ENCODE peak calls at places on chromosomes 1 and 21, in eight cellular contexts. One of them, this sample, is unnamed.

GRCh38 chr1:118563969-118564951 is 379.2 kb upstream of the SPAG17 start:
- DNase-seq in neural progenitor cell: peak; percentile 65
- DNase-seq in PC-3: peak; percentile 10
- DNase-seq in uterus: no peak
- DNase-seq in AG10803: peak; percentile 12
- DNase-seq in brain microvascular endothelial cell: no peak
- DNase-seq in AG04450: no peak
- DNase-seq in left ventricle myocardium inferior: no peak
- DNase-seq in this sample: no peak

GRCh38 chr1:189269011-189269410 is 1208.7 kb downstream of the BRINP3 start:
- DNase-seq in uterus: no peak
- DNase-seq in PC-3: no peak
- DNase-seq in left ventricle myocardium inferior: no peak
- DNase-seq in brain microvascular endothelial cell: no peak
- DNase-seq in neural progenitor cell: peak; percentile 60
- DNase-seq in AG04450: no peak
- DNase-seq in AG10803: peak; percentile 0
- DNase-seq in this sample: peak; percentile 29

GRCh38 chr1:100622506-100622905 is 84.6 kb downstream of the GPR88 start:
- DNase-seq in neural progenitor cell: peak; percentile 31
- DNase-seq in AG04450: no peak
- DNase-seq in PC-3: no peak
- DNase-seq in brain microvascular endothelial cell: no peak
- DNase-seq in AG10803: no peak
- DNase-seq in uterus: no peak
- DNase-seq in left ventricle myocardium inferior: no peak
- DNase-seq in this sample: no peak

GRCh38 chr1:150176593-150176992 is 26.9 kb downstream of the PLEKHO1 start:
- DNase-seq in brain microvascular endothelial cell: no peak
- DNase-seq in AG10803: peak; percentile 56
- DNase-seq in neural progenitor cell: no peak
- DNase-seq in uterus: no peak
- DNase-seq in PC-3: no peak
- DNase-seq in AG04450: no peak
- DNase-seq in left ventricle myocardium inferior: no peak
- DNase-seq in this sample: no peak

GRCh38 chr1:9671377-9672140 is 20.0 kb downstream of the PIK3CD start:
- DNase-seq in neural progenitor cell: no peak
- DNase-seq in left ventricle myocardium inferior: no peak
- DNase-seq in AG10803: peak; percentile 49
- DNase-seq in uterus: no peak
- DNase-seq in AG04450: peak; percentile 68
- DNase-seq in brain microvascular endothelial cell: peak; percentile 45
- DNase-seq in PC-3: peak; percentile 93
- DNase-seq in this sample: no peak

GRCh38 chr1:70459502-70460225 is 48.6 kb downstream of the CTH start:
- DNase-seq in AG10803: peak; percentile 29
- DNase-seq in neural progenitor cell: no peak
- DNase-seq in left ventricle myocardium inferior: no peak
- DNase-seq in brain microvascular endothelial cell: peak; percentile 41
- DNase-seq in PC-3: peak; percentile 40
- DNase-seq in AG04450: no peak
- DNase-seq in uterus: no peak
- DNase-seq in this sample: peak; percentile 39

GRCh38 chr21:26587621-26588260 is 14.7 kb upstream of the CYYR1 start:
- DNase-seq in uterus: peak; percentile 26
- DNase-seq in neural progenitor cell: no peak
- DNase-seq in brain microvascular endothelial cell: peak; percentile 43
- DNase-seq in PC-3: peak; percentile 91
- DNase-seq in left ventricle myocardium inferior: no peak
- DNase-seq in AG04450: no peak
- DNase-seq in AG10803: peak; percentile 76
- DNase-seq in this sample: peak; percentile 77

GRCh38 chr1:2475571-2475970 is 518 bp upstream of the PLCH2 start:
- DNase-seq in left ventricle myocardium inferior: no peak
- DNase-seq in brain microvascular endothelial cell: no peak
- DNase-seq in uterus: no peak
- DNase-seq in AG04450: no peak
- DNase-seq in AG10803: no peak
- DNase-seq in PC-3: no peak
- DNase-seq in neural progenitor cell: no peak
- DNase-seq in this sample: no peak

GRCh38 chr1:145858238-145858936 is 494 bp downstream of the PIAS3 start:
- DNase-seq in brain microvascular endothelial cell: no peak
- DNase-seq in AG04450: no peak
- DNase-seq in uterus: peak; percentile 67
- DNase-seq in PC-3: peak; percentile 47
- DNase-seq in left ventricle myocardium inferior: peak; percentile 54
- DNase-seq in AG10803: peak; percentile 29
- DNase-seq in neural progenitor cell: peak; percentile 89
- DNase-seq in this sample: peak; percentile 40

GRCh38 chr1:210747112-210747511 is 386.8 kb downstream of the KCNH1 start:
- DNase-seq in brain microvascular endothelial cell: no peak
- DNase-seq in neural progenitor cell: no peak
- DNase-seq in uterus: no peak
- DNase-seq in PC-3: no peak
- DNase-seq in AG10803: no peak
- DNase-seq in left ventricle myocardium inferior: no peak
- DNase-seq in AG04450: no peak
- DNase-seq in this sample: no peak

GRCh38 chr1:50305808-50306207 is 117.4 kb downstream of the DMRTA2 start:
- DNase-seq in PC-3: no peak
- DNase-seq in left ventricle myocardium inferior: no peak
- DNase-seq in neural progenitor cell: no peak
- DNase-seq in uterus: no peak
- DNase-seq in brain microvascular endothelial cell: no peak
- DNase-seq in AG04450: no peak
- DNase-seq in AG10803: no peak
- DNase-seq in this sample: no peak

GRCh38 chr1:50873458-50874187 is 86.4 kb downstream of the FAF1 start:
- DNase-seq in PC-3: peak; percentile 89
- DNase-seq in brain microvascular endothelial cell: peak; percentile 74
- DNase-seq in uterus: peak; percentile 20
- DNase-seq in AG04450: peak; percentile 18
- DNase-seq in left ventricle myocardium inferior: peak; percentile 26
- DNase-seq in AG10803: peak; percentile 54
- DNase-seq in neural progenitor cell: peak; percentile 77
- DNase-seq in this sample: peak; percentile 69

GRCh38 chr1:186500804-186501203 is 39.9 kb upstream of the PDC start:
- DNase-seq in neural progenitor cell: no peak
- DNase-seq in left ventricle myocardium inferior: no peak
- DNase-seq in brain microvascular endothelial cell: no peak
- DNase-seq in PC-3: no peak
- DNase-seq in AG10803: no peak
- DNase-seq in AG04450: no peak
- DNase-seq in uterus: no peak
- DNase-seq in this sample: no peak

GRCh38 chr1:26317612-26318337 is at the start of gene CD52:
- DNase-seq in AG10803: no peak
- DNase-seq in uterus: no peak
- DNase-seq in left ventricle myocardium inferior: no peak
- DNase-seq in neural progenitor cell: peak; percentile 63
- DNase-seq in PC-3: no peak
- DNase-seq in brain microvascular endothelial cell: no peak
- DNase-seq in AG04450: no peak
- DNase-seq in this sample: no peak

GRCh38 chr1:184051485-184052193 is at the start of gene TSEN15:
- DNase-seq in neural progenitor cell: peak; percentile 84
- DNase-seq in AG04450: no peak
- DNase-seq in AG10803: peak; percentile 88
- DNase-seq in PC-3: peak; percentile 77
- DNase-seq in left ventricle myocardium inferior: peak; percentile 81
- DNase-seq in uterus: peak; percentile 65
- DNase-seq in brain microvascular endothelial cell: peak; percentile 63
- DNase-seq in this sample: peak; percentile 84

GRCh38 chr1:201113451-201114244 is 1.4 kb upstream of the CACNA1S start:
- DNase-seq in brain microvascular endothelial cell: no peak
- DNase-seq in neural progenitor cell: no peak
- DNase-seq in AG10803: no peak
- DNase-seq in PC-3: no peak
- DNase-seq in uterus: no peak
- DNase-seq in left ventricle myocardium inferior: no peak
- DNase-seq in AG04450: no peak
- DNase-seq in this sample: no peak
- H3K4me3 ChIP-seq in brain microvascular endothelial cell: peak overlapping the region; percentile 63
- H3K4me3 ChIP-seq in neural progenitor cell: no peak overlapping the region
- H3K4me3 ChIP-seq in AG10803: peak overlapping the region; percentile 80
- H3K4me3 ChIP-seq in PC-3: peak overlapping the region; percentile 73
- H3K4me3 ChIP-seq in uterus: no peak overlapping the region
- H3K4me3 ChIP-seq in left ventricle myocardium inferior: peak overlapping the region; percentile 74
- H3K4me3 ChIP-seq in AG04450: peak overlapping the region; percentile 35
- H3K4me3 ChIP-seq in this sample: no peak overlapping the region

GRCh38 chr1:67348586-67349252 is 41.0 kb downstream of the IL12RB2 start:
- DNase-seq in left ventricle myocardium inferior: no peak
- DNase-seq in brain microvascular endothelial cell: no peak
- DNase-seq in AG04450: no peak
- DNase-seq in PC-3: peak; percentile 34
- DNase-seq in AG10803: no peak
- DNase-seq in uterus: no peak
- DNase-seq in neural progenitor cell: no peak
- DNase-seq in this sample: no peak
- H3K4me3 ChIP-seq in left ventricle myocardium inferior: no peak overlapping the region
- H3K4me3 ChIP-seq in brain microvascular endothelial cell: no peak overlapping the region
- H3K4me3 ChIP-seq in AG04450: no peak overlapping the region
- H3K4me3 ChIP-seq in PC-3: no peak overlapping the region
- H3K4me3 ChIP-seq in AG10803: no peak overlapping the region
- H3K4me3 ChIP-seq in uterus: no peak overlapping the region
- H3K4me3 ChIP-seq in neural progenitor cell: no peak overlapping the region
- H3K4me3 ChIP-seq in this sample: no peak overlapping the region

DNA sequence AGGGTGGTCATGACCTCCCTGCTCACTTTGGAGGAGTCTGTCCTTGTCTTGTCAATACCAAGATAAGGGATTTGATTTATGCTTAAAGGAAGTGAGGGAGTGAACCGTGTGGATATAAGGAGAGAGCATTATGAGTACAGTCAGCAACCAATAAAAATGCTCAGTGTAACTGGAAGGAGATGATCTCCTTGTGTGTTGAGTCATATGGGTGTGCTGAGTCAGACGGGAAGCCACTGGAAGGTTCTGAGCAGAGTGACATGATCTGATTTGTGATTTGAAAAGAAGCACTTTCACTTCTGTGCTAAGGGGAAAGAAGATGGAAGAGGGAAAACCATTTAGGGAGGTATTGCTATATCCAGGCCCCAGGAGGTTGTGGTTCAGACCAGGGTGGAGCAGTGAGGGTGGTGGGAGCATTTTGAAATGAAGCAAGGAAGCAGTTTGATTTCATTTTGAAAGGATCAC is 2.5 kb upstream of the BCL10 start:
- DNase-seq in PC-3: peak; percentile 96
- DNase-seq in left ventricle myocardium inferior: no peak
- DNase-seq in AG04450: peak; percentile 78
- DNase-seq in uterus: peak; percentile 63
- DNase-seq in AG10803: peak; percentile 91
- DNase-seq in brain microvascular endothelial cell: peak; percentile 94
- DNase-seq in neural progenitor cell: no peak
- DNase-seq in this sample: peak; percentile 92
- H3K4me3 ChIP-seq in PC-3: peak overlapping the region; percentile 45
- H3K4me3 ChIP-seq in left ventricle myocardium inferior: no peak overlapping the region
- H3K4me3 ChIP-seq in AG04450: peak overlapping the region; percentile 52
- H3K4me3 ChIP-seq in uterus: no peak overlapping the region
- H3K4me3 ChIP-seq in AG10803: peak overlapping the region; percentile 44
- H3K4me3 ChIP-seq in brain microvascular endothelial cell: peak overlapping the region; percentile 35
- H3K4me3 ChIP-seq in neural progenitor cell: no peak overlapping the region
- H3K4me3 ChIP-seq in this sample: peak overlapping the region; percentile 40

GRCh38 chr1:39228263-39228662 is 23.8 kb downstream of the MACF1 start:
- DNase-seq in AG04450: no peak
- DNase-seq in left ventricle myocardium inferior: no peak
- DNase-seq in brain microvascular endothelial cell: no peak
- DNase-seq in uterus: no peak
- DNase-seq in neural progenitor cell: no peak
- DNase-seq in PC-3: no peak
- DNase-seq in AG10803: no peak
- DNase-seq in this sample: no peak

GRCh38 chr1:39229504-39229903 is 25.0 kb downstream of the MACF1 start:
- DNase-seq in uterus: no peak
- DNase-seq in AG10803: no peak
- DNase-seq in neural progenitor cell: no peak
- DNase-seq in AG04450: no peak
- DNase-seq in brain microvascular endothelial cell: no peak
- DNase-seq in PC-3: no peak
- DNase-seq in left ventricle myocardium inferior: no peak
- DNase-seq in this sample: no peak

GRCh38 chr1:39226836-39227235 is 22.3 kb downstream of the MACF1 start:
- DNase-seq in AG04450: no peak
- DNase-seq in AG10803: no peak
- DNase-seq in PC-3: no peak
- DNase-seq in brain microvascular endothelial cell: no peak
- DNase-seq in uterus: no peak
- DNase-seq in left ventricle myocardium inferior: no peak
- DNase-seq in neural progenitor cell: no peak
- DNase-seq in this sample: no peak

GRCh38 chr1:39230261-39231190 is 26.0 kb downstream of the MACF1 start:
- DNase-seq in left ventricle myocardium inferior: no peak
- DNase-seq in uterus: no peak
- DNase-seq in AG10803: peak; percentile 67
- DNase-seq in AG04450: no peak
- DNase-seq in PC-3: no peak
- DNase-seq in brain microvascular endothelial cell: no peak
- DNase-seq in neural progenitor cell: peak; percentile 7
- DNase-seq in this sample: no peak
- H3K4me3 ChIP-seq in left ventricle myocardium inferior: no peak overlapping the region
- H3K4me3 ChIP-seq in uterus: no peak overlapping the region
- H3K4me3 ChIP-seq in AG10803: no peak overlapping the region
- H3K4me3 ChIP-seq in AG04450: no peak overlapping the region
- H3K4me3 ChIP-seq in PC-3: no peak overlapping the region
- H3K4me3 ChIP-seq in brain microvascular endothelial cell: no peak overlapping the region
- H3K4me3 ChIP-seq in neural progenitor cell: no peak overlapping the region
- H3K4me3 ChIP-seq in this sample: no peak overlapping the region

DNA sequence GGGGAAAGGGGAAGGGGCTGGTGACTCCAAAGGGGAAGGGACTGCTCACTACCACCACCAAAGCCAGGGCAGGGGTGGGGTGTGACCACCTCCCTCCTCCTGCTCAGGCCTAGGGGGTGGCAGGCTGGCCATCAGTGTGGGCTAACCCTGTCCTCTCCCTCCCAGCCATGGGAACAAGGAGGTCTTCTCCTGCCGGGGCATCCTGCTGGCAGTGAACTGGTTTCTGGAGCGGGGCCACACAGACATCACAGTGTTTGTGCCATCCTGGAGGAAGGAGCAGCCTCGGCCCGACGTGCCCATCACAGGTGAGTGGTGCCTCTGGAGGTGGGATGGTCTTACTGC is 5.7 kb downstream of the ZC3H12A start:
- DNase-seq in neural progenitor cell: no peak
- DNase-seq in left ventricle myocardium inferior: no peak
- DNase-seq in AG10803: no peak
- DNase-seq in AG04450: no peak
- DNase-seq in PC-3: no peak
- DNase-seq in uterus: no peak
- DNase-seq in brain microvascular endothelial cell: no peak
- DNase-seq in this sample: no peak
- H3K4me3 ChIP-seq in neural progenitor cell: no peak overlapping the region
- H3K4me3 ChIP-seq in left ventricle myocardium inferior: peak overlapping the region; percentile 83
- H3K4me3 ChIP-seq in AG10803: peak overlapping the region; percentile 84
- H3K4me3 ChIP-seq in AG04450: peak overlapping the region; percentile 47
- H3K4me3 ChIP-seq in PC-3: peak overlapping the region; percentile 71
- H3K4me3 ChIP-seq in uterus: no peak overlapping the region
- H3K4me3 ChIP-seq in brain microvascular endothelial cell: peak overlapping the region; percentile 90
- H3K4me3 ChIP-seq in this sample: peak overlapping the region; percentile 80

GRCh38 chr21:34027727-34028461 is 45.5 kb upstream of the MRPS6 start:
- DNase-seq in uterus: no peak
- DNase-seq in brain microvascular endothelial cell: peak; percentile 11
- DNase-seq in PC-3: no peak
- DNase-seq in AG04450: no peak
- DNase-seq in AG10803: peak; percentile 36
- DNase-seq in neural progenitor cell: no peak
- DNase-seq in left ventricle myocardium inferior: no peak
- DNase-seq in this sample: no peak
- H3K4me3 ChIP-seq in uterus: no peak overlapping the region
- H3K4me3 ChIP-seq in brain microvascular endothelial cell: no peak overlapping the region
- H3K4me3 ChIP-seq in PC-3: no peak overlapping the region
- H3K4me3 ChIP-seq in AG04450: no peak overlapping the region
- H3K4me3 ChIP-seq in AG10803: no peak overlapping the region
- H3K4me3 ChIP-seq in neural progenitor cell: no peak overlapping the region
- H3K4me3 ChIP-seq in left ventricle myocardium inferior: no peak overlapping the region
- H3K4me3 ChIP-seq in this sample: no peak overlapping the region

GRCh38 chr1:153698648-153699004 is 20.1 kb downstream of the NPR1 start:
- DNase-seq in neural progenitor cell: no peak
- DNase-seq in AG04450: no peak
- DNase-seq in uterus: no peak
- DNase-seq in AG10803: no peak
- DNase-seq in left ventricle myocardium inferior: no peak
- DNase-seq in brain microvascular endothelial cell: no peak
- DNase-seq in PC-3: no peak
- DNase-seq in this sample: no peak
- H3K4me3 ChIP-seq in neural progenitor cell: no peak overlapping the region
- H3K4me3 ChIP-seq in AG04450: no peak overlapping the region
- H3K4me3 ChIP-seq in uterus: no peak overlapping the region
- H3K4me3 ChIP-seq in AG10803: no peak overlapping the region
- H3K4me3 ChIP-seq in left ventricle myocardium inferior: peak overlapping the region; percentile 26
- H3K4me3 ChIP-seq in brain microvascular endothelial cell: no peak overlapping the region
- H3K4me3 ChIP-seq in PC-3: no peak overlapping the region
- H3K4me3 ChIP-seq in this sample: no peak overlapping the region

This sample was measured in fibroblast of pulmonary artery.